ENCODE peak calls at places on chromosome 1, in five cellular contexts. R is fibroblast of pulmonary artery, W is epithelial cell of esophagus, G is lower lobe of right lung, S is lower leg skin. P is an unnamed sample.

GRCh38 chr1:203229471-203230178 is at the start of gene CHIT1:
- DNase-seq in W (no peak), R (no peak), G (no peak), S (no peak), P (no peak)

GRCh38 chr1:41102208-41102607 is 80.7 kb upstream of the SLFNL1 start:
- DNase-seq in G (peak; percentile 79), S (peak; percentile 85), W (peak; percentile 59), R (peak; percentile 98), P (no peak)

GRCh38 chr1:107548276-107548675 is 407.4 kb downstream of the NTNG1 start:
- DNase-seq in R (no peak), W (no peak), S (no peak), G (no peak), P (no peak)

GRCh38 chr1:209387969-209388329 is 195.6 kb upstream of the CAMK1G start:
- DNase-seq in W (peak; percentile 82), G (no peak), S (no peak), R (peak; percentile 54), P (no peak)

GRCh38 chr1:12549460-12550349 is 68.3 kb downstream of the DHRS3 start:
- DNase-seq in R (peak; percentile 80), G (peak; percentile 52), W (peak; percentile 93), S (peak; percentile 84), P (no peak)

GRCh38 chr1:215277537-215277936 is 195.0 kb downstream of the KCNK2 start:
- DNase-seq in S (no peak), W (no peak), R (peak; percentile 31), G (no peak), P (no peak)

GRCh38 chr1:93648656-93649055 is 33.0 kb downstream of the BCAR3 start:
- DNase-seq in W (no peak), S (no peak), G (no peak), R (no peak), P (no peak)

GRCh38 chr1:208326033-208326432 is 81.8 kb upstream of the PLXNA2 start:
- DNase-seq in S (no peak), W (peak; percentile 17), G (no peak), R (no peak), P (no peak)

GRCh38 chr1:170230323-170230722 is 84.6 kb downstream of the NTMT2 start:
- DNase-seq in S (no peak), W (no peak), G (no peak), R (no peak), P (no peak)

GRCh38 chr1:34190692-34191091 is 14.0 kb downstream of the C1orf94 start:
- DNase-seq in S (no peak), W (no peak), R (no peak), G (no peak), P (no peak)

GRCh38 chr1:172650474-172651193 is 8.3 kb upstream of the FASLG start:
- DNase-seq in G (no peak), W (peak; percentile 54), R (no peak), S (no peak), P (no peak)

GRCh38 chr1:235783148-235783776 is 83.4 kb downstream of the LYST start:
- DNase-seq in W (peak; percentile 44), G (no peak), S (no peak), R (peak; percentile 75), P (no peak)

GRCh38 chr1:199135901-199136300 is 497.1 kb downstream of the PTPRC start:
- DNase-seq in G (no peak), R (no peak), S (no peak), W (no peak), P (no peak)

GRCh38 chr1:220113136-220113695 is 19.3 kb downstream of the IARS2 start:
- DNase-seq in R (peak; percentile 45), W (peak; percentile 49), S (no peak), G (no peak), P (peak; percentile 23)

GRCh38 chr1:219352961-219353651 is 179.4 kb downstream of the LYPLAL1 start:
- DNase-seq in R (no peak), S (no peak), W (no peak), G (no peak), P (no peak)

GRCh38 chr1:173392895-173393654 is 84.1 kb upstream of the PRDX6 start:
- DNase-seq in G (no peak), W (peak; percentile 85), R (peak; percentile 91), S (peak; percentile 23), P (no peak)

GRCh38 chr1:227925582-227926198 is 22.0 kb downstream of the WNT9A start:
- DNase-seq in S (no peak), G (no peak), R (no peak), W (no peak), P (no peak)

GRCh38 chr1:74522143-74522542 is 9.7 kb upstream of the LRRC53 start:
- DNase-seq in R (no peak), G (no peak), S (no peak), W (peak; percentile 10), P (no peak)

GRCh38 chr1:116208136-116208535 is 96.9 kb downstream of the MAB21L3 start:
- DNase-seq in W (no peak), S (no peak), G (no peak), R (no peak), P (no peak)

GRCh38 chr1:13760340-13760739 is 60.4 kb downstream of the PRDM2 start:
- DNase-seq in G (no peak), S (no peak), W (no peak), R (no peak), P (no peak)

GRCh38 chr1:77373702-77374101 is 91.9 kb downstream of the AK5 start:
- DNase-seq in S (no peak), R (no peak), G (no peak), W (no peak), P (no peak)

GRCh38 chr1:57270926-57271698 is 152.7 kb downstream of the DAB1 start:
- DNase-seq in R (no peak), G (no peak), W (peak; percentile 44), S (no peak), P (no peak)

GRCh38 chr1:161473363-161473762 is 31.9 kb upstream of the FCGR2A start:
- DNase-seq in G (no peak), R (peak; percentile 11), W (peak; percentile 37), S (no peak), P (no peak)

GRCh38 chr1:40078512-40079333 is 18.3 kb downstream of the PPT1 start:
- DNase-seq in G (no peak), W (peak; percentile 71), R (peak; percentile 65), S (peak; percentile 36), P (peak; percentile 61)

GRCh38 chr1:217528271-217528670 is 102.6 kb downstream of the GPATCH2 start:
- DNase-seq in W (peak; percentile 85), R (peak; percentile 29), G (no peak), S (no peak), P (no peak)

DNA sequence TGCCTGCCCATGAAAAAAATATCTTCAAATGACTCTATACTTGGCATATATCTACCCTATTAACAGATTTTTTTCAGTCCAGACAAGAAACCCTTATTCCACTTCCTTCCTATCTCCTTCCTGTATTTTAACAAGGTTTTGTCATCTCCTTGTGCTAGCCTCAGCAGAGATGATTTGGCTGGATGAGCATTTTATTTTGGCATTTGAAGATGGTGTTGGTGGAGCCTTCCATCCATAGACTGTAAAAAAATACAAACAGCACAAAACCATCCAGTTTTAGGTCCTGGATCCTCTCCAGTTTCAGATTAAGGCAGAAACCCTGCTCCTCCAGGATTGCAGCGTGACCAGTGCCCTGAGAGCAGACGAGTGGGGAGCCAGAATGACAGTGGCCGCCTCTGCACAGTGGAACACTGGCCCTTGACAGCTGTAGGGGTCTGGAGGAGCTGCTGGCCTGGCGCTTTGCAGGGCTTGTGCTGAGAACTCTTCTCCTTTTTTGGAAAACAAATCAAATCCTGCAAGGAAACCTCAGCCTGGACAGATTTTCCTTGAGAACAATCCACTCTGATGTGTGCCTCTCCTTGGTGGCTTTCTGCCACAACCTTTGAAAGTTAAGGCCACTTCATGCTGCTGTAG is 72.2 kb upstream of the GADD45A start:
- DNase-seq in R (no peak), W (no peak), S (no peak), G (no peak), P (no peak)
- TF ChIP-seq CTCF in R (no peak), W (no peak), S (no peak), G (no peak), P (no peak)

GRCh38 chr1:22709891-22710687 is 550 bp upstream of the EPHB2 start:
- DNase-seq in S (no peak), W (peak; percentile 53), G (peak; percentile 67), R (peak; percentile 78), P (no peak)
- H3K4me3 ChIP-seq in S (no peak overlapping the region), W (peak overlapping the region; percentile 36), G (peak overlapping the region; percentile 48), R (peak overlapping the region; percentile 44), P (no peak overlapping the region)

GRCh38 chr1:37478890-37479254 is 4.5 kb downstream of the ZC3H12A start:
- DNase-seq in G (no peak), R (peak; percentile 55), S (no peak), W (peak; percentile 56), P (no peak)
- TF ChIP-seq CTCF in G (no peak), R (no peak), S (no peak), W (no peak), P (no peak)

GRCh38 chr1:22350171-22350961 is 101.3 kb upstream of the ZBTB40 start:
- DNase-seq in R (no peak), S (no peak), G (no peak), W (no peak), P (no peak)

GRCh38 chr1:22351757-22352080 is 99.9 kb upstream of the ZBTB40 start:
- DNase-seq in R (no peak), S (no peak), G (no peak), W (no peak), P (no peak)

GRCh38 chr1:22350987-22351756 is 100.5 kb upstream of the ZBTB40 start:
- DNase-seq in S (no peak), G (no peak), W (no peak), R (no peak), P (no peak)

GRCh38 chr1:22347854-22348760 is 103.5 kb upstream of the ZBTB40 start:
- DNase-seq in G (no peak), R (no peak), W (no peak), S (no peak), P (no peak)

DNA sequence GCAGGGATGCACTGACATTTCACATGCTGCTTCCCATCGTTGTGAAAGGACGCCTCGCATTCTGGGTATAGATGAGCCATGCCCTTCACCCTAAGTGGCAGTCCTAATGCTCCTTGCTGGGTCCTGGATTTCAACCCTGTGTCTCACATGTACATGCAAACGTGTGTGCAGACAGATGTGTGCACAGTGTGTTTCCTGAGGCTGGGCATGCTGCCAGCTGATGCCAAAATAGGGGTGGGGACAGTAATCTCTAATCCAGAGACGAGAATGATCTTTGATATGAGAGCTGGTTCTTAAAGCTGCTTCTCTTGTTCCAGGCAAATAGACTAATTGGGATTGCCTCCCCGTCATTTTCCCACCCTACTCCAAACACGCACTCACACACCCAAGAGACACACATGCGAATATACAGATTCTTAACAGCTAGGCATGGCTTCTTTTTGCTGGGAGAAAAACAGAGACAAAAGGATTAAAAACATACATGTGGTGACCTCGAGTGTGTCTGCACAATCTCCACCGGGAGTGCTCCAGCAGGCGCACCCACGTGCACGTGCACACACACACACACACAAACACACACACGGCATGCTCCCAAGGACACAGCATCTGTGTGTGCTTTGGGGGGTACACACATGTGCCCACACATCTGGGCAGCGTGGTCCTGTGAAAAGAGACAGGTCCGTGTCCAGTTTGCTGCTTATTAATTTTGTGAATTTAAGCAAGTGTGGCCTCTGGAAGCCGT is 102.2 kb upstream of the ZBTB40 start:
- DNase-seq in S (no peak), R (no peak), W (no peak), G (no peak), P (no peak)
- H3K4me3 ChIP-seq in S (no peak overlapping the region), R (no peak overlapping the region), W (no peak overlapping the region), G (no peak overlapping the region), P (no peak overlapping the region)